ENCODE peak calls at places on chromosome 21, in six cellular contexts. W is CD8-positive, alpha-beta memory T cell; P is cardiac muscle cell; E is dorsolateral prefrontal cortex; V is colonic mucosa; H is tibial nerve. U is an unnamed sample.

GRCh38 chr21:27104749-27105439 is 138.0 kb upstream of the ADAMTS5 start:
- DNase-seq in W (no peak), P (no peak), E (no peak), V (no peak), H (no peak), U (no peak)

GRCh38 chr21:31912501-31912900 is 39.7 kb downstream of the HUNK start:
- DNase-seq in W (no peak), P (no peak), E (no peak), V (no peak), H (no peak), U (no peak)

GRCh38 chr21:28215214-28215954 is 777.3 kb downstream of the LTN1 start:
- DNase-seq in W (no peak), P (no peak), E (no peak), V (no peak), H (no peak), U (no peak)

GRCh38 chr21:28590722-28591121 is 402.0 kb downstream of the LTN1 start:
- DNase-seq in W (no peak), P (no peak), E (no peak), V (no peak), H (no peak), U (no peak)

GRCh38 chr21:29080454-29080930 is 7.0 kb upstream of the CCT8 start:
- DNase-seq in W (peak), P (no peak), E (no peak), V (no peak), H (no peak), U (no peak)

GRCh38 chr21:20167059-20167458 is 831.1 kb upstream of the NCAM2 start:
- DNase-seq in W (no peak), P (no peak), E (no peak), V (no peak), H (no peak), U (no peak)

GRCh38 chr21:26835714-26836265 is 9.4 kb downstream of the ADAMTS1 start:
- DNase-seq in W (no peak), P (no peak), E (no peak), V (no peak), H (no peak), U (no peak)

GRCh38 chr21:37642493-37642892 is 273.8 kb downstream of the KCNJ6 start:
- DNase-seq in W (no peak), P (peak), E (no peak), V (no peak), H (no peak), U (no peak)

GRCh38 chr21:43318841-43319781 is 107.8 kb downstream of the SIK1 start:
- DNase-seq in W (no peak), P (no peak), E (no peak), V (no peak), H (no peak), U (no peak)

GRCh38 chr21:9738527-9738926 is 782.9 kb upstream of the TPTE start:
- DNase-seq in W (no peak), P (no peak), E (no peak), V (no peak), H (no peak), U (no peak)

GRCh38 chr21:34501716-34502115 is 10.3 kb downstream of the KCNE1 start:
- DNase-seq in W (no peak), P (no peak), E (no peak), V (no peak), H (no peak), U (no peak)

GRCh38 chr21:16084776-16085364 is 355.1 kb downstream of the USP25 start:
- DNase-seq in W (no peak), P (no peak), E (no peak), V (no peak), H (no peak), U (peak)

GRCh38 chr21:43343992-43344886 is 82.7 kb downstream of the SIK1 start:
- DNase-seq in W (no peak), P (no peak), E (no peak), V (peak), H (no peak), U (no peak)

GRCh38 chr21:13368200-13368599 is 241.4 kb upstream of the POTED start:
- DNase-seq in W (no peak), P (no peak), E (no peak), V (no peak), H (no peak), U (no peak)

GRCh38 chr21:26506951-26507350 is 66.1 kb downstream of the CYYR1 start:
- DNase-seq in W (no peak), P (no peak), E (no peak), V (no peak), H (no peak), U (no peak)

GRCh38 chr21:34698270-34699015 is 29.6 kb downstream of the CLIC6 start:
- DNase-seq in W (no peak), P (no peak), E (no peak), V (no peak), H (no peak), U (no peak)

GRCh38 chr21:31429500-31429899 is 85.4 kb upstream of the TIAM1 start:
- DNase-seq in W (no peak), P (no peak), E (no peak), V (no peak), H (no peak), U (no peak)

GRCh38 chr21:34952701-34953100 is 96.4 kb downstream of the RUNX1 start:
- DNase-seq in W (no peak), P (no peak), E (no peak), V (no peak), H (no peak), U (no peak)

GRCh38 chr21:37270576-37271365 is 3.6 kb upstream of the VPS26C start:
- DNase-seq in W (no peak), P (no peak), E (no peak), V (no peak), H (no peak), U (no peak)

GRCh38 chr21:15018382-15018781 is 46.4 kb downstream of the NRIP1 start:
- DNase-seq in W (no peak), P (no peak), E (no peak), V (no peak), H (no peak), U (no peak)

GRCh38 chr21:18987515-18988026 is 584.0 kb upstream of the TMPRSS15 start:
- DNase-seq in W (no peak), P (no peak), E (no peak), V (no peak), H (no peak), U (no peak)

DNA sequence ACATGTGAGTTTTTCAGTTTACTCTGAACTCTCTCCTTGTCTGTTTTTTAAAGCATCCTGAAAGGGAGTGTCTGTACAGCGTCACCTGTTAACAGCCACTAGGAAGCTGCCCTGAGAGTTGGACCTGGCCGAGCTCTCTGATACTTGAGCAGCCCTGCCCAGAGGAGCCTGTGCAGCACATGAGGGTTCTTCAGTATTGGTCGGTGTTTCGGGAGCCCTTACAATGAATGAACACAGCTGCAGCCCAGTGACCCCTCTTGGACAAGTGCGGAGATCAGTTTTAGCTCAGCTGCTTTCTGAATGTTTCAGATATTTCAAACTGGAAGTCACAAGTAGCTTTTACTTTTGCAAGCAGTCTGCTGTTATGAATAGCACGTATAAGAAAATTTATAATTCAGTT is 39.2 kb downstream of the ADARB1 start:
- DNase-seq in W (no peak), P (peak), E (no peak), V (no peak), H (no peak), U (no peak)
- H3K27ac ChIP-seq in W (no peak), P (peak), E (no peak), V (no peak), H (no peak), U (no peak)

DNA sequence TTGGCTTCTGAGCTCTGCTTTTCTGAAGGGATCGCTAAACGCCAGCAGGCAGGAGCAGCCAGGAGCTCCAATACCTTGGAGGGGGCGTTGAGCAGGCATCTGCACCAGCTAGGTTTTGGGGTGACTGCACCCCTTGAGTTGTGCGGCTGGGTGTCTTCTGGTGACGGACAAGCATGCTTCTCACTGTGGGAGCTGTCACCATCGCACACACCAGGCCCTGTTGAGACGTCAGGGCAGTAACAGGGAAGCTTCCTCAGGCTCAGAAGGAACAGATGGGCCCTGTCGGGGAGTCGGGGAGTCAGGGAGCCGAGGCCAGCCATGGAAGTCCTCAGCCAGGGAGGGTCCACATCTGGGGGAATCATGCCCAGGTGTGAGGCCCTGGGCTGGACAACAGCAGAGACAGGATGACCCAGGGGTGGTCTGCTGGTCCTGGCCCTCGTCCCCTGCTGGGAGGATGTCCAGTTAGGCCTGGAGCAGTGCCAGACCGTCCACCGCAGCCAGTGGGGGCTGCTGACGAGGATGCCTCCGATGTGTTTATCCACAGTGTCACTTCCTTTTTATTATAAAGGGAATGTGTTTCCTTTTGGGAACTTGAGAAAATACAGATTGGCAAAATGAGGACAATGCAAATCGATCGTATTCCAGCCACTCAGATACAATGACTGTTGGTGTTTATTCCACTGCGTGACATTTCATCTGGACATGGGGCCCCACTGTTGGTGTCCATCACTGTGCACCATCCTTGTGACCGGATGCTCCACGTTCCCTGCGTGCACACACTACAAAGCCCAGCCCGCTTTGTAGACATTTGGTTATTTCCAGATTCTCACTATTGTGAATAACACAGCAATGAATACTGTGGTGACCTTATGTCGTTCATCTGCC is 57.6 kb upstream of the ADARB1 start:
- DNase-seq in W (no peak), P (no peak), E (peak), V (no peak), H (no peak), U (no peak)
- H3K27ac ChIP-seq in W (no peak), P (no peak), E (no peak), V (no peak), H (no peak), U (no peak)

GRCh38 chr21:36073181-36073580 is 3.4 kb downstream of the CBR1 start:
- DNase-seq in W (no peak), P (no peak), E (no peak), V (no peak), H (no peak), U (peak)
- H3K27ac ChIP-seq in W (no peak), P (no peak), E (peak), V (no peak), H (peak), U (peak)

GRCh38 chr21:33414926-33415325 is 11.7 kb downstream of the IFNGR2 start:
- DNase-seq in W (no peak), P (no peak), E (no peak), V (no peak), H (no peak), U (no peak)

GRCh38 chr21:33421713-33422393 is 18.6 kb downstream of the IFNGR2 start:
- DNase-seq in W (no peak), P (no peak), E (no peak), V (no peak), H (no peak), U (no peak)

GRCh38 chr21:33418686-33419085 is 15.5 kb downstream of the IFNGR2 start:
- DNase-seq in W (no peak), P (no peak), E (no peak), V (no peak), H (peak), U (no peak)

GRCh38 chr21:33424214-33424613 is 21.0 kb downstream of the IFNGR2 start:
- DNase-seq in W (no peak), P (no peak), E (no peak), V (no peak), H (no peak), U (no peak)

GRCh38 chr21:33419538-33420123 is 16.4 kb downstream of the IFNGR2 start:
- DNase-seq in W (no peak), P (no peak), E (no peak), V (no peak), H (no peak), U (no peak)
- H3K27ac ChIP-seq in W (no peak), P (no peak), E (no peak), V (no peak), H (no peak), U (no peak)

DNA sequence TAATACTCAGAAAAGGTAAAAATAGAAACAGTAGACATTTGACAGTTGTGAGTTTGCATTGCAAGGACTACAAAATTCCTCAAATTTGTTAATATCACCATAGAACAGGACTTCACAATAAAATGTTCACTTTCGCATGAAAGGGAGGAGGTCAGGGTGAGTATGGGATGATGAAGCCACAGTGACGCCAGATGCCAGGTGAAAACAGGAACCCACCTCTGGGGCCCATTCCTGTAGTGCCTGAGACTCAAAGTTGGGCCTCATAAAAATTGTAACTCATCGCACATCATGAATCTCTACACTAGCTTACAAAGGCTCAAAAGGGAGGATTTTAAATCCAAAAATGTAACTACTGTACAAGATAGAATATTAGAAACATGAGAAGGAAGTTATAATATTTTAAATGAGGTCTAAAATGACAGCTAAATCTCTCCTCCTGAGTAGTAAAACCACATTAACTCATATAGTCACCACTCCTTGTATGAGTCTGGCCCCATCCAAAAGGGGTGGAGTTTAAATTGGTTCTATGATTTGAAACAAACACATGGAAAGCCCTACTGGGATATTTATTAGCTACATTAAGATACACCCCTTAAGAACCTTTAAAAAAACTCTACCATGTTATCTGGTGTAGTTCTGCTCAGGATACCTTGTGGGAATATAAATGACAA is 93.7 kb downstream of the ETS2 start:
- DNase-seq in W (no peak), P (no peak), E (no peak), V (no peak), H (no peak), U (no peak)
- H3K27ac ChIP-seq in W (no peak), P (no peak), E (no peak), V (no peak), H (no peak), U (no peak)

GRCh38 chr21:46607605-46608004 is 2.7 kb upstream of the S100B start:
- DNase-seq in W (no peak), P (no peak), E (no peak), V (no peak), H (no peak), U (no peak)
- H3K27ac ChIP-seq in W (no peak), P (no peak), E (peak), V (no peak), H (peak), U (peak)

DNA sequence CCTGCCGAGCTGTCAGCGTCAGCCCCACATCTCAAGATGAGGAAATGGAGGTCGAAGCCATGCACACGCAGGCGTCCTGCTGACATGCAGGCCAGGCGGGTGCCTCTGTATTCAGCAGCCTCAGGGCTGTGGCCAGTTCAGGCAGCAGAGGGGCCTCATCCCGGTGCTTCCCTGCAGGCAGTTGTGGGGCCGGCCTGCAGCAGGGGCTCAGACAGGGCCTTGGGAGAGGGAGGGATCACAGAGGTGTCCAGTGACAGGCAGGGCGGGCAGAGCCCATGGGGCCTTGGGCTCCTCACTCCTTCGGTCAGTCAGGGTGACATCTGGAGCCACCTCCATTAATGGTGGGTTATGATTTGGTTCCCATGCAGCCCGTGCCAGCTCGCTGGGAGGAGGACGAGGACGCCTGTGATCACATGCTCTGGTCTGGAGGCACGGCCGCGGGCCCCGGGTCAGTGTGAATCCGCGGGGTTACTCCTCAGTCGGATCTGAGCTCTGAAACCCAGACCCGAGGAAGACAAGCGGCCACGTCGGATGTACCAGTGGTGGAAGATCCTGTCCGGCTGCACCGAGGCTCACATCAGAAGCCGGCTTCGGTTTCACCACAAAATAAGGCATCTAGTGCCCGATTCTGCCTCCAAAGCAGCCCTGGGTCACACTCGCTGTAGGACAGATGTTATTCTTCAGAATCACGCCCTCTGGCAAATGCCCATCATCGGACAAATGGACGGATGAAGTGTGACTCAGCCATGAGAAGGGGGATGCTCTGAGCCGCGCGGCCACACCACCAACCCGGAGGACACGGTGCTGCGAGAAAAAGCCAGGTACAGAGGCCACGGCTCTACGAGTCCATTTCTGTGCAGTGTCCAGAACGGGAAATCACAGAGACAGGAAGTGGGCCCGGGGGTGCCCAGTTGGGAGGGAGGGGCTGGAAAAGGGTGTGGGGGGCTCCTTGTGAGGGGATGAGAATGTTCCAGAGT is 33.4 kb downstream of the KRTAP10-1 start:
- DNase-seq in W (no peak), P (peak), E (no peak), V (no peak), H (no peak), U (no peak)
- H3K27ac ChIP-seq in W (no peak), P (no peak), E (no peak), V (no peak), H (no peak), U (no peak)

GRCh38 chr21:42026072-42026415 is 15.9 kb upstream of the ZBTB21 start:
- DNase-seq in W (no peak), P (no peak), E (no peak), V (no peak), H (no peak), U (no peak)
- H3K27ac ChIP-seq in W (no peak), P (no peak), E (no peak), V (no peak), H (no peak), U (no peak)

GRCh38 chr21:42186591-42186990 is 32.3 kb upstream of the ABCG1 start:
- DNase-seq in W (no peak), P (no peak), E (no peak), V (no peak), H (no peak), U (no peak)

GRCh38 chr21:42190492-42190875 is 28.5 kb upstream of the ABCG1 start:
- DNase-seq in W (no peak), P (no peak), E (peak), V (no peak), H (no peak), U (no peak)

GRCh38 chr21:42189860-42190491 is 29.0 kb upstream of the ABCG1 start:
- DNase-seq in W (no peak), P (no peak), E (no peak), V (no peak), H (no peak), U (no peak)

GRCh38 chr21:42188663-42189062 is 30.3 kb upstream of the ABCG1 start:
- DNase-seq in W (no peak), P (no peak), E (no peak), V (no peak), H (no peak), U (no peak)

GRCh38 chr21:42187976-42188653 is 30.8 kb upstream of the ABCG1 start:
- DNase-seq in W (peak), P (no peak), E (no peak), V (no peak), H (no peak), U (no peak)
- H3K27ac ChIP-seq in W (peak), P (no peak), E (no peak), V (peak), H (peak), U (peak)

DNA sequence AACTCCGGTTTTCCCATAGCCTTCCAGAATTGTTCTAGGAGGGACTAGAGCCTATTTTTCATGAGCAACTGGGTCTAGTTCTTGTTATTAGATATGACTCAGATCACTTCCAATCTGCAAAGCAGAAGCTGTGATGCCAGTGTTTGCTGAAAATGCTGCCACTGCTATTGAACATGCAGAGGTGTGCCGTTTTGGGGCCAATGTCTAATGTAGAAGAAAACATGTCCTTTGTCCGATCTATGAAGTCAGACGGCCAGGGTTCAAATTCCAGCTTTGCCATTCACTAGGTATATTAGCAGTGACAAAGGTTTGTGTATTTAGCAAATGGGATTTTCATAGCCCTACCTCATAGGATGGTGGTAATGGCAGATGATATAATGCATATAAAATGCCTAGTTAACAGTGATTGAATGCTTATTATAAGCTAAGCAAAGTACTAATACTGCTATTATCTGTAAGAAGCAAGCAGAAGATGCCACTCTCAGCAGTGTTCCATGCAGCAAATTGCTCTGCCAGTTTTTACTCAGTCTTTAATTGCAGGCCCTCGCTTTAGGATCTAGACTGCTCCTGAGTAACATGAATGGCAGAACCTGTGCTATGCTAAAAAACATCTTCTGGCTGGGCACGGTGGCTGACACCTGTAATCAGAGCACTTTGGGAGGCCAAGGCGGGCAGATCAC is 40.1 kb upstream of the CXADR start:
- DNase-seq in W (no peak), P (no peak), E (no peak), V (peak), H (no peak), U (no peak)
- H3K27ac ChIP-seq in W (no peak), P (no peak), E (no peak), V (peak), H (no peak), U (no peak)

U was measured in substantia nigra.